ENCODE peak calls at places on chromosomes 11 and 22, in five cellular contexts. R is gastrocnemius medialis, D is kidney tubule cell, P is GM12891, G is Caki2. V is an unnamed sample.

GRCh38 chr11:13152264-13152663 is 125.3 kb upstream of the BMAL1 start:
- DNase-seq in R (no peak), G (no peak), D (no peak), P (no peak), V (no peak)

GRCh38 chr22:45136594-45136993 is 27.1 kb upstream of the NUP50 start:
- DNase-seq in G (no peak), D (no peak), R (no peak), P (no peak), V (no peak)

GRCh38 chr22:30279389-30279788 is 9.9 kb downstream of the CASTOR1 start:
- DNase-seq in D (no peak), G (no peak), P (no peak), R (peak; percentile 38), V (no peak)

GRCh38 chr11:111120221-111120620 is 125.3 kb upstream of the POU2AF2 start:
- DNase-seq in R (no peak), G (no peak), P (no peak), D (no peak), V (no peak)

GRCh38 chr11:15034687-15035267 is 38.6 kb upstream of the CALCB start:
- DNase-seq in D (no peak), P (no peak), R (no peak), G (no peak), V (no peak)

GRCh38 chr22:46140989-46141928 is 9.1 kb upstream of the PPARA start:
- DNase-seq in G (no peak), R (no peak), D (no peak), P (no peak), V (no peak)

GRCh38 chr11:665062-665706 is 28.1 kb downstream of the DRD4 start:
- DNase-seq in D (no peak), R (peak; percentile 55), P (no peak), G (no peak), V (no peak)

GRCh38 chr11:65716774-65717405 is 3.7 kb downstream of the RNASEH2C start:
- DNase-seq in R (no peak), D (no peak), G (no peak), P (no peak), V (no peak)

GRCh38 chr22:44814266-44815098 is 62.1 kb downstream of the ARHGAP8 start:
- DNase-seq in G (no peak), D (no peak), P (no peak), R (no peak), V (no peak)

GRCh38 chr11:9571071-9571765 is 2.3 kb upstream of the WEE1 start:
- DNase-seq in P (no peak), G (peak; percentile 56), R (no peak), D (peak; percentile 52), V (no peak)

GRCh38 chr22:30196141-30196866 is 50.3 kb downstream of the LIF start:
- DNase-seq in D (peak; percentile 100), P (no peak), G (peak; percentile 100), R (peak; percentile 68), V (peak; percentile 94)